ENCODE peak calls at places on chromosomes 13 and 19, in four cellular contexts. A is stomach, H is H1, G is SK-N-SH. L is an unnamed sample.

GRCh38 chr13:31352467-31352866 is 152.7 kb downstream of the B3GLCT start:
- DNase-seq in A (no peak), H (no peak), G (no peak), L (no peak)

GRCh38 chr19:18157465-18158063 is 4.6 kb downstream of the PIK3R2 start:
- DNase-seq in A (no peak), H (peak; percentile 62), G (peak; percentile 87), L (no peak)

GRCh38 chr19:46428278-46429141 is at the start of gene PNMA8C:
- DNase-seq in A (peak; percentile 50), H (peak; percentile 93), G (peak; percentile 91), L (no peak)

GRCh38 chr13:96817336-96817941 is 176.8 kb downstream of the OXGR1 start:
- DNase-seq in A (no peak), H (no peak), G (peak; percentile 14), L (no peak)

GRCh38 chr19:42125536-42125935 is 6.7 kb downstream of the POU2F2 start:
- DNase-seq in A (no peak), H (no peak), G (no peak), L (no peak)

GRCh38 chr19:45470147-45471081 is 2.6 kb downstream of the FOSB start:
- DNase-seq in A (no peak), H (no peak), G (no peak), L (peak; percentile 85)

GRCh38 chr19:32061304-32061703 is 284.1 kb upstream of the ZNF507 start:
- DNase-seq in A (no peak), H (no peak), G (no peak), L (no peak)

GRCh38 chr19:4403005-4403761 is 743 bp downstream of the CHAF1A start:
- DNase-seq in A (no peak), H (no peak), G (no peak), L (no peak)

GRCh38 chr19:51788936-51789795 is 5.8 kb upstream of the FPR3 start:
- DNase-seq in A (no peak), H (no peak), G (no peak), L (no peak)

GRCh38 chr19:11663162-11663561 is 65.9 kb downstream of the ZNF627 start:
- DNase-seq in A (no peak), H (no peak), G (no peak), L (no peak)
- TF ChIP-seq EP300 in A (no peak), H (no peak), G (no peak), L (no peak)

GRCh38 chr19:35006999-35007365 is 6.9 kb downstream of the GRAMD1A start:
- DNase-seq in A (no peak), H (no peak), G (no peak), L (no peak)

GRCh38 chr19:35008891-35009341 is 8.8 kb downstream of the GRAMD1A start:
- DNase-seq in A (no peak), H (no peak), G (no peak), L (no peak)

GRCh38 chr19:35011091-35011689 is 11.1 kb downstream of the GRAMD1A start:
- DNase-seq in A (no peak), H (no peak), G (no peak), L (no peak)

GRCh38 chr19:35011737-35012682 is 11.9 kb downstream of the GRAMD1A start:
- DNase-seq in A (no peak), H (no peak), G (peak; percentile 20), L (no peak)

GRCh38 chr19:35009424-35010415 is 9.6 kb downstream of the GRAMD1A start:
- DNase-seq in A (no peak), H (no peak), G (peak; percentile 19), L (no peak)
- H3K4me3 ChIP-seq in A (no peak overlapping the region), H (no peak overlapping the region), G (no peak overlapping the region), L (no peak overlapping the region)

GRCh38 chr19:49435670-49436069 is 5.7 kb downstream of the SLC17A7 start:
- DNase-seq in A (no peak), H (no peak), G (no peak), L (no peak)
- H3K27me3 ChIP-seq in A (peaks cover 98% of the 10 kb centered on the region), H (peaks cover 68% of the 10 kb centered on the region), G (peaks cover 96% of the 10 kb centered on the region), L (peaks cover 97% of the 10 kb centered on the region)

GRCh38 chr19:3047307-3048189 is 14.7 kb downstream of the TLE5 start:
- DNase-seq in A (peak; percentile 87), H (peak; percentile 79), G (peak; percentile 67), L (peak; percentile 96)
- TF ChIP-seq EP300 in A (no peak), H (no peak), G (no peak), L (no peak)

DNA sequence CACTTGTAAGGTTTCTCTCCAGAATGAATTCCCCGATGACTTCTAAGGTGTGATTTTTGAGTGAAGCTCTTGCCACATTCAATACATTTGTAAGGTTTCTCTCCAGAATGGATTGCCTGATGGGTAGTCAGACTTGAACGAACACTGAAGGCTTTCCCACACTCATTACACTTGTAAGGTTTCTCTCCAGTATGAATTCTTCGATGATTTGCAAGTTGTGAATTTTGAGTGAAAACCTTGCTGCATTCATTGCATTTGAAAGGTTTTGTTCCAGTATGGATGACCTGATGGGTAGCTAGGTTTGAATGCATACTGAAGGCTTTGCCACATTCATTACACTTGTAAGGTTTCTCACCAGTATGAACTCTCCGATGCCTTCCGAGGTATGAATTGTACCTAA is 24.3 kb downstream of the ERVV-2 start:
- DNase-seq in A (no peak), H (no peak), G (no peak), L (no peak)
- H3K4me3 ChIP-seq in A (no peak overlapping the region), H (no peak overlapping the region), G (no peak overlapping the region), L (no peak overlapping the region)

DNA sequence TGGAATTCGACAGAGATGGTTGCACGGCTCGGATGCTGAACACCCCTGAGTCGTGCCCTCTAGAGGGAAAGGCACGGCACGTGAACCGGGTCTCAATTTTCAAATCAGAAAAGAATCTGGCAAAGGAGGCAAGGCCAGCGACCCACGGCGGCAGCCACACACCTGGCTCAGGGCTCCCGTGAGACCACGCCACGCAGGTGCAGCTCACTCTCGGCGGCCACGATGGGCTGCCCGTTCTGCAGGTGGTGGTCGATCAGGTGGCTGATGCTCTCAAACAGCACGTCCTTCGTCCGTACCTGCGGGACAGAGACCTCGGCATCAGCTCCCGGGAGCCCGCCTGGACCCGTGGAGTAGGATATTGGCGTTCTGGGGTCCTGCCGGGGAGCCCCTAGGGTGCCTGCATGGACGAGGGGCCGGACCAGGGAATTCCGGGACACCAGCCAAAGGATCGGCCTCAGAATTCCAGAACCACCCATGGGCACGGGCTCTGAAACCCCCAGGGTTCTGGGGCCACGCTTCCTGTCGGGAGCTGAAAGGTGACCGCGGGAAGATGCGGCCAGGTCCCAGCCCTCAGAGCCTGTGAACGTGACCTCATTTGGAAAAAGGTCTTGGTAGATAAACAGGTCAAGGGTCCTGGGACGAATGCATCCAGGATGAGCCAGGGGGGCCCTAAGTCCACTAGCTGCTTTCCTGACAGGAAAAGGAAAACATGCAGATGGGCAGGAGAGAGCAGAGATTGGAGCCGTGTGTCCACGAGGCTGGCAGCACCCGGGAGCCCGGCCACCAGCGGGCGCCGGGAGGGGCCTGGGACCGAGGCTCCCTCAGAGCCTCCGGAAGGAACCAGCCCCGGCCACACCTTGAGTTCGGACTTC is 10.1 kb upstream of the C2CD4C start:
- DNase-seq in A (no peak), H (peak; percentile 46), G (no peak), L (no peak)
- H3K27me3 ChIP-seq in A (no peaks in the 10 kb centered on the region), H (no peaks in the 10 kb centered on the region), G (no peaks in the 10 kb centered on the region), L (no peaks in the 10 kb centered on the region)

GRCh38 chr19:38385057-38385803 is 2.6 kb downstream of the GGN start:
- DNase-seq in A (no peak), H (no peak), G (no peak), L (no peak)

GRCh38 chr19:38387550-38388309 is at the start of gene GGN:
- DNase-seq in A (peak; percentile 86), H (peak; percentile 98), G (peak; percentile 95), L (peak; percentile 92)

GRCh38 chr19:38385804-38386257 is 2.0 kb downstream of the GGN start:
- DNase-seq in A (no peak), H (no peak), G (peak; percentile 34), L (no peak)

GRCh38 chr19:38386968-38387549 is 775 bp downstream of the GGN start:
- DNase-seq in A (no peak), H (no peak), G (peak; percentile 63), L (peak; percentile 80)

DNA sequence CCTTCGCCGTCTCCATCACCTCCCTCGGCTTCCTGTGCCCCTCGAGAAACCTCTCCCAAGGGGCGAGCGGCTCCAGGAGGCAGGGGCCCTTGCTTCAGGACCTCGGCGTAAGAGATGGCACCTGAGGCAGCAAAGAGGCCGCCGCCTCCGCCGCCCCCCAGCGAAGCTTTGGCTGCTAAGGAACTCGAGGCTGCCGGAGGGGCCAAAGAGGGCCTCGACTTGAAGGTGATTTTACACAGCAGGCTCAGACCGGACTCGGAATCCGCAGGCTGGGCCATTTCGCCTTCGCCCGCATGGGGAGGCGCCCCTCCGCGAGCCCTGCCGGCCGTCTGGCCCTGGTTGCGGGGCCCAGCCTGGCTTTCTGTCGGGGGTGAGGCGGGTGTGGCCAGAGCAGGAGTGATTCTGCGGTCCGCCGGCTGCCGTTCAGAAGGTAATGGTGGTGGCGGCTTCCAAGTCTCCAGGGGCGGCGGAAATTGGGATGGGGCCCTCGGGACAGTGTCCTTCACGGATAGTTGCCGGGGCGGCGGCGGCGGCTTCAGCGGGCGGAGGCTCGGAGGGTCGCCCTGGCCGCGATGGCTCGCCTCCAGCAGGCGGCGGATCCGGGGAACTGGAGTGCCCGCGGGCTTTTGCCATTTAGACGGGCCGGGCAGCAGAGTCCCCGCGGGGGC is 1.4 kb downstream of the GGN start:
- DNase-seq in A (no peak), H (no peak), G (no peak), L (peak; percentile 74)
- TF ChIP-seq EP300 in A (no peak), H (no peak), G (no peak), L (no peak)

DNA sequence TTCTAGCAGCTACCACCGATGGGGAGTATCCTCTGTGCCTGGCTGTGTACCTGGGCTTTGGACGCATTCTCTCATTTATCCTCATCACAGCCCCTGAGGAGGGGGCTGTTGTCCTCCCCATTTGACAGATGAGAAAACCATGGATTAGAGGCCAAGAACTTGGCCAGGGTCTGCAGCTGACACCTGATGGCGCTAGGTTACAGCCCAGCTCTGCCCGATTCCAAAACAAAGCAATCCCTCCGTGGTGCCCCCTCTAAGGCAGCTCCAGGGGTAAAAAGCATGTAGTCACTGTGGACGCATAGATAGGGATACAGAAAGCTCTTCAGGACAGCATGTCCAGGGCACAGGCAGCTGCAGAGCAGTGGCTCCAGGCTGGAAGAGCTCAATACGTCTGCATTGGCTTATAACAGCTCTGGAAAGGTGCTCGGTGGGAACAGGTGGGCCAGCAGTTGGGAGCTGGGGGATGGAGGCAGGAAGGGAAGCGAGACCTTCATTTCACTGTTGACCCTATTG is 35.4 kb upstream of the UQCRFS1 start:
- DNase-seq in A (no peak), H (no peak), G (no peak), L (no peak)
- H3K4me3 ChIP-seq in A (no peak overlapping the region), H (no peak overlapping the region), G (no peak overlapping the region), L (no peak overlapping the region)

L was measured in suprapubic skin.